ENCODE peak calls at places on chromosomes 13 and 19, in five cellular contexts. J is tibial artery, B is osteocyte, H is foreskin keratinocyte, L is GM13976. Y is an unnamed sample.

GRCh38 chr19:19744641-19745040 is 11.7 kb upstream of the ZNF14 start:
- DNase-seq in J (no peak), B (no peak), H (no peak), L (peak), Y (no peak)

GRCh38 chr13:112254061-112254818 is 121.9 kb upstream of the SPACA7 start:
- DNase-seq in J (no peak), B (peak), H (no peak), L (no peak), Y (no peak)

GRCh38 chr13:34161829-34162544 is 344.0 kb downstream of the RFC3 start:
- DNase-seq in J (no peak), B (no peak), H (peak), L (no peak), Y (no peak)

GRCh38 chr13:54949735-54950134 is 1921.1 kb downstream of the OLFM4 start:
- DNase-seq in J (no peak), B (no peak), H (no peak), L (no peak), Y (no peak)

GRCh38 chr13:60158321-60158801 is 5.4 kb downstream of the DIAPH3 start:
- DNase-seq in J (no peak), B (no peak), H (no peak), L (no peak), Y (no peak)

GRCh38 chr19:16535381-16535780 is 6.9 kb downstream of the CHERP start:
- DNase-seq in J (no peak), B (no peak), H (no peak), L (no peak), Y (no peak)

GRCh38 chr13:21826214-21827015 is 155.5 kb downstream of the FGF9 start:
- DNase-seq in J (no peak), B (no peak), H (no peak), L (no peak), Y (no peak)

GRCh38 chr13:108947551-108948030 is 318.2 kb downstream of the MYO16 start:
- DNase-seq in J (peak), B (no peak), H (no peak), L (no peak), Y (no peak)

GRCh38 chr19:4258181-4258580 is 11.3 kb downstream of the YJU2 start:
- DNase-seq in J (no peak), B (no peak), H (no peak), L (no peak), Y (no peak)

GRCh38 chr19:4257025-4257424 is 10.1 kb downstream of the YJU2 start:
- DNase-seq in J (no peak), B (no peak), H (no peak), L (no peak), Y (no peak)

GRCh38 chr19:4260605-4261191 is 13.8 kb downstream of the YJU2 start:
- DNase-seq in J (no peak), B (no peak), H (no peak), L (no peak), Y (no peak)

GRCh38 chr19:4256563-4256962 is 9.7 kb downstream of the YJU2 start:
- DNase-seq in J (no peak), B (no peak), H (no peak), L (no peak), Y (no peak)
- TF ChIP-seq CTCF in J (no peak), B (no peak), H (peak), L (no peak), Y (no peak)

GRCh38 chr19:41801682-41802317 is 5.4 kb downstream of the CEACAM3 start:
- DNase-seq in J (no peak), B (no peak), H (no peak), L (no peak), Y (no peak)
- TF ChIP-seq CTCF in J (no peak), B (no peak), H (no peak), L (no peak), Y (no peak)

DNA sequence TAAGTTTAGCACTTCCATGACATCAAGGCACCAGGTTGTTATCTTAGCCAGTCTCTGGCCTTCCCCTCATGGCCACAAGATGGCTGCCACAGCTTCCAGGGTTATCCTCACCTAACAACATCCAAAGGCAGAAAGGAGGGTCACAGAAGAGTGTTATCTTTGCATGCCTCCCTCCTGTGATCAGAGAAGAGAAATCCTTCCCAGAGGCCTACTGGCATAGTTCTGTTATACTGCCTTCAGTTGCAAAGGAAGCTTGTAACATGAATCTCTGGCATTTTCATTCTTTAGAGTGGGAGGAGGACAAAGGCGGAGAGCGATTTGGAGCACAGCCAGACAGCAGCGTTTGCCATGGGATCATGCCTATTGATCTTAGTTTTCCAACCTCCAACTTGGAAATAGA is 135.6 kb downstream of the DNAJC15 start:
- DNase-seq in J (no peak), B (no peak), H (peak), L (no peak), Y (no peak)
- TF ChIP-seq CTCF in J (no peak), B (no peak), H (peak), L (no peak), Y (no peak)

GRCh38 chr19:51407631-51408131 is 9.8 kb downstream of the SIGLEC10 start:
- DNase-seq in J (no peak), B (no peak), H (no peak), L (peak), Y (peak)
- TF ChIP-seq CTCF in J (peak), B (peak), H (peak), L (peak), Y (no peak)

GRCh38 chr13:97268772-97269171 is 46.6 kb downstream of the MBNL2 start:
- DNase-seq in J (no peak), B (no peak), H (no peak), L (no peak), Y (no peak)
- TF ChIP-seq CTCF in J (no peak), B (peak), H (peak), L (no peak), Y (no peak)

GRCh38 chr19:10503002-10503789 is at the start of gene KEAP1:
- DNase-seq in J (peak), B (no peak), H (peak), L (peak), Y (no peak)
- TF ChIP-seq CTCF in J (no peak), B (no peak), H (no peak), L (no peak), Y (no peak)

DNA sequence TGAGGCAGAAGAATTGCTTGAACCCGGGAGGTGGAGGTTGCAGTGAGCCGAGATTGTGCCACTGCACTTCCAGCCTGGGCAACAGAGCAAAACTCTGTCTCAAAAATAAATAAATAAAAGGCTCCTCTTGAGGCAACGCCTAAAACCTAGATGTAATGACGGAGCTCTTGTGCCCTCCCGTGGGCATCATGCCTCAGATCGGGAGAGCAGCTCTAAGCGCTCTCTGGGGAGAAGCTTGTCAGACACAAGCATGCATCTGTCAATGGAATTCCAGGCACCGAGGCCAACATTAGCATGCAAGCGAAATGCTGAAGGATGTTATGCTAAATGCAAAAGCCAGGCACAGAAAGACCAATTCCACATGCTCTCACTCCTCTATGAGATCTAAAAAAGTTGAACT is 45.6 kb upstream of the MRI1 start:
- DNase-seq in J (no peak), B (no peak), H (peak), L (no peak), Y (no peak)
- TF ChIP-seq CTCF in J (no peak), B (peak), H (peak), L (no peak), Y (no peak)

GRCh38 chr19:3526507-3527244 is 12.3 kb upstream of the TEKTIP1 start:
- DNase-seq in J (no peak), B (no peak), H (no peak), L (no peak), Y (no peak)
- TF ChIP-seq CTCF in J (no peak), B (peak), H (no peak), L (no peak), Y (no peak)

Y was measured in spleen.